ENCODE peak calls at places on chromosomes 2 and 18, in five cellular contexts. F is GM06990, Y is pancreas, A is OCI-LY7, U is cardiac muscle cell. K is an unnamed sample.

GRCh38 chr18:48658721-48659120 is 119.9 kb downstream of the CTIF start:
- DNase-seq in A (no peak), U (no peak), F (no peak), Y (no peak), K (no peak)

GRCh38 chr2:85588218-85589044 is 4.2 kb downstream of the VAMP5 start:
- DNase-seq in A (no peak), Y (no peak), U (no peak), F (no peak), K (no peak)

GRCh38 chr2:229901819-229902218 is 20.0 kb downstream of the TRIP12 start:
- DNase-seq in A (no peak), U (no peak), F (no peak), Y (no peak), K (no peak)

GRCh38 chr2:192208848-192209247 is 14.1 kb upstream of the TMEFF2 start:
- DNase-seq in U (no peak), A (no peak), F (no peak), Y (no peak), K (no peak)

GRCh38 chr2:120231974-120232635 is 8.9 kb upstream of the TMEM185B start:
- DNase-seq in A (peak), F (peak), U (no peak), Y (no peak), K (peak)

GRCh38 chr2:99572380-99572779 is 82.6 kb upstream of the REV1 start:
- DNase-seq in F (no peak), A (no peak), Y (no peak), U (no peak), K (no peak)

GRCh38 chr2:26457241-26457666 is 20.7 kb downstream of the OTOF start:
- DNase-seq in Y (no peak), U (no peak), A (no peak), F (no peak), K (no peak)

GRCh38 chr18:29874519-29875098 is 1167.9 kb downstream of the DSC3 start:
- DNase-seq in F (no peak), U (peak), A (peak), Y (peak), K (peak)

GRCh38 chr2:60516383-60516811 is 37.1 kb downstream of the BCL11A start:
- DNase-seq in U (no peak), Y (no peak), F (no peak), A (no peak), K (no peak)

GRCh38 chr18:5543036-5543671 is 643 bp downstream of the EPB41L3 start:
- DNase-seq in U (peak), A (no peak), F (no peak), Y (no peak), K (no peak)

DNA sequence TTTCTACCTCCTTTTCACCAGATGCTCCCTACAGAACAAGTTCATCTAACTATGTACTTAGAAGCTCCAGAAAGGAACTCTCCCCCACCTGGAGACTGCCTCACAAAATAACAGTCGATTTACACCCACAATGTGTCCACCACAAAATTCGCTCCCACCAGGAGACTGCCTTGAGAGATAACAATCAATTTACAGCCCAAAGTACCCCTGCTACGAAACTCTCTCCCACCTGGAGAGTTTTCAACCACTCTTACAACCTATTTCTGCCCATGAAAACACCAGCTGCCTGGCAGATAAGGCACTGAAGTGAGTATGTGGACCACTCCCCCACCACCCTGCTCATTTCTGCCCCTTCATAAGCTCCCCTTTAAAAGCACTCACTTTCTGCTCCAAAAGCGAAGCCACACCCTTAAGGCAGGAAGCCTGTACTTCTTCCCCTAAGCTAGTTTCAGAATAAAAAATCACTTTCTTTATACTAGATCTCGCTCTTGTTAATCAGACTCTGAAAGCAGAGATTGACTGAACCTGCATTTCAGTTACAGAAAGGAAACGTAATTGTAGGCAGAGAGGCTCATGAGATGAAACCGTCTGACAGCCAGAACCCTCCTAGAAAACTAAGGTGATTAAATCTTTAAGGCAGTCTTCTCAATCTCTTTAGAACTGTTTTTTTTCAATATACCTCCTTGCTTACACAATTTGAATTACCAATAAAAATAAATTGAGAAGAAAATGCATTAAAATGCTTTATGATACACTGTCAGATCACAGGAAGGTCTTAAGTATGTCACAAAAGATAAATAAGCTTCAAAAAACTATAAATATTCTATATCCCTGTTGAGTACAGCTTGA is 94.3 kb upstream of the RBBP8 start:
- DNase-seq in Y (no peak), U (no peak), A (no peak), F (peak), K (peak)
- H3K4me3 ChIP-seq in Y (no peak), U (no peak), A (no peak), F (no peak), K (peak)

GRCh38 chr2:127408004-127408806 is 10.0 kb upstream of the PROC start:
- DNase-seq in F (peak), Y (peak), A (peak), U (peak), K (peak)

GRCh38 chr2:127407091-127407490 is 11.1 kb upstream of the PROC start:
- DNase-seq in A (no peak), F (no peak), Y (no peak), U (no peak), K (no peak)

GRCh38 chr2:127407661-127408003 is 10.6 kb upstream of the PROC start:
- DNase-seq in Y (no peak), F (no peak), U (no peak), A (peak), K (peak)

GRCh38 chr2:127410871-127411396 is 7.3 kb upstream of the PROC start:
- DNase-seq in Y (peak), F (no peak), U (no peak), A (no peak), K (peak)

GRCh38 chr2:127408807-127409099 is 9.5 kb upstream of the PROC start:
- DNase-seq in Y (no peak), A (no peak), F (no peak), U (no peak), K (no peak)
- H3K4me3 ChIP-seq in Y (peak), A (no peak), F (no peak), U (peak), K (peak)

GRCh38 chr2:66080136-66080535 is 354.8 kb upstream of the MEIS1 start:
- DNase-seq in Y (no peak), A (no peak), F (no peak), U (no peak), K (peak)

GRCh38 chr2:66084948-66085590 is 349.9 kb upstream of the MEIS1 start:
- DNase-seq in U (no peak), F (no peak), Y (no peak), A (no peak), K (no peak)

DNA sequence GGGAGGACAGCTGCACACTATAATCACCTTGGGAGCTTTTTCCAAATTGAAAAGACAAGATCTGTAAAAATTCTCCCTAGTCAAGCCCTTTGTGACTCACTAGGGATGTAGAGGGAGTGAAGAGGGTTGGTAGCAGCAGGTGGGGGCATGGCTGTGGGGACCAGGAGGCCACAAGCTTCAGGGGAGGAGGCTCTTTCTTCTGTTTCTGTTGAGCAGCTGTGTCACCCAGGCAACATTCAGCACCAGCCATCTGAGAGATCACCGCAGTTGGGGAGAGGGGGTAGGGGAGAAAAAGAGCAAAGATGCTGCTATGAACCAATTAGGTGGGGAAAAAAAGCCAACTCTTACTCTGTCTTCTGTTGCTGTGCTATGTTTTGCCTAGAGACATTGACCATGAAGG is 352.3 kb upstream of the MEIS1 start:
- DNase-seq in Y (no peak), U (no peak), A (no peak), F (no peak), K (no peak)
- H3K4me3 ChIP-seq in Y (no peak), U (no peak), A (no peak), F (no peak), K (no peak)

DNA sequence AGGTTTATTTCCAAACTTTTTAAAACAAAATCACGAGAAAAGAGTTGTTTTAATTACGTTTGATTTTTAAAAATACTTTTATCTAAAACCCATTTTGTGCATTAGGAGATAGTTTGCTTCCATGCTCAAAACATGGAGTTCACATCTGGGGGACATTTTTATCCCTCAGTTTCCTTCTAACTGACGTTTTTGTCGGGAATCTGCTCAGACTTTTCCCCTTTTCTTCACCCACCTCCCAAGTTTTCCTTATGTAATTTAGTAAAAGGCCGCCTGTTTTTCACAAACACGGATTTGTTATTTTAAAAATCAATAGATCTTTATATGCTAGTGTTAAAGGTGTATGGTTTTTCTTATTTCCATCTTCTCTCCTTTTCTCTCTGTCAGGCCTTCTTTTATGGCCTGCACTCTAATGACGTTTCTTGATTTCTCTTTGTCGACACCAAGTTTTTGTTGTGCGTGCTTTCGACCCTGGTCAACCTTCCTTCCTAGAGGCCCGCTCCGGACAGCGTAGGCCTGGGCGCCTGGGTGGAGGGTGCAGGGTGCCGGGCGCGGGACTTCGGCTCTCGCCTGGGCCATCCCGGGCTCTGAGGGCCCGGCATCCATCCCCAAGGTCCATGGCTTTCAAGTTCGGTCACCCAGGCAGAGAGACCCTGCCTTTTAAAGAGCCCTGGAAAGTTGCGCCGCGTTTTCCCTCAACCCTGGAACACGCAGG is 3.9 kb upstream of the SATB2 start:
- DNase-seq in A (no peak), Y (no peak), F (no peak), U (no peak), K (no peak)
- H3K4me3 ChIP-seq in A (peak), Y (no peak), F (no peak), U (no peak), K (no peak)

GRCh38 chr2:223043164-223043941 is 8.6 kb upstream of the KCNE4 start:
- DNase-seq in A (no peak), U (no peak), Y (no peak), F (no peak), K (no peak)

GRCh38 chr2:223042284-223042683 is 9.7 kb upstream of the KCNE4 start:
- DNase-seq in F (no peak), U (no peak), Y (no peak), A (no peak), K (no peak)

GRCh38 chr2:223044916-223045700 is 6.9 kb upstream of the KCNE4 start:
- DNase-seq in A (no peak), F (no peak), Y (no peak), U (no peak), K (no peak)

GRCh38 chr2:223042704-223043118 is 9.3 kb upstream of the KCNE4 start:
- DNase-seq in F (no peak), U (no peak), A (no peak), Y (no peak), K (no peak)

DNA sequence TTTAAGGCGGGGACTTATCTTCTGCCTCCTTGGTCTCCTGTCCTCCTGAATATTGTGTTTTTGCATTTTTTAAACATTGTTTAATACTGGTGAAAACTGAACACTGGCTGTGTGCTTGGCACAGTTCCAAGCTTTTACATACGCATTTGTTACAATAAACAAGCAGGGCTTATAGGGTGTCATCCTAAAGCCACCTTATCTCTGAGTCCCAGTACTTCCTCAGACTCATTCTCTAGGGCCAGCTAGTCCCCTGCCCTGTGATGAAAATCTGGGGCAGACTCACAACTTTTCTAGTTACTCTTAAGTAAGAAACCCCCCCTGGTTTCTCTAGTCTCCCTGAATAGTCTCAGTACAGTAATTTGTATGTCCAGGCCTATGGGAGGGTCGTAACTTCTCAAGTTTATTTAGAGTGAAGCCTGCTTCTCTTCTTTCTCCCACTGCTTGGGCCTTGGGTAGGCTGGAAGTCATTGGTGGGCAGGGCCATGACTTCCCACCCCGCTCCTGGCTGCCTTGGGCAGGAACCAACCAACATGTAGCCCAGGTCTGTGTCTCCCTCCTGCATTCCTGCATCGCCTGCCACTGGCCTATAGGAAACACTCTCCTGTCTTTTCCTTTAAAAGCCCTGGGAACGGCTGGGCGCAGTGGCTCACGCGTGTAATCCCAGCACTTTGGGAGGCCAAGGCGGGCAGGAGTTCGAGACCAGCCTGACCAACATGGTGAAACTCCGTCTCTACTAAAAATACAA is 7.7 kb upstream of the KCNE4 start:
- DNase-seq in A (no peak), F (no peak), Y (no peak), U (no peak), K (no peak)
- H3K4me3 ChIP-seq in A (no peak), F (no peak), Y (no peak), U (no peak), K (no peak)

DNA sequence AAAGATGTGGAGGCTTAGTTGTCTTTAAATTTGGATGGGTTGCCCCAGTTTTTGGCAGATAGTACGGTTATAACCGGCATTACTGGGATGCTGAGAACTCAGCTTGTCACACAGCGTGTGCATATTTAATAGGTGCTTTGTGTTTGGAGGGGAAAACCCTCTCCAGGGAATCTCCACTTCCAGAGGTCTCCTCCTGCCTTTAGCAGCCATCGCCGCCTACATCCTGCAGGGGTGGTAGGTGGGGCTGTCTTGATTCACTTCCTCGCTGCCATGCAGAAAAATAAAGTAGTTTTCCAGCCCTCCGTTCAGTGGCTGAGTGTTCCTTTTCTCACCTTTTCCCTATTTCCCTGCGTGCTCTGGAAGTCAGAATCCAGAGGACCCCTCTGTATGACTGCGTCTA is 76.4 kb downstream of the ITGB1BP1 start:
- DNase-seq in F (no peak), Y (no peak), U (no peak), A (no peak), K (no peak)
- H3K4me3 ChIP-seq in F (no peak), Y (no peak), U (no peak), A (no peak), K (no peak)

GRCh38 chr2:235864746-235865535 is 303.2 kb downstream of the GBX2 start:
- DNase-seq in U (no peak), A (no peak), F (no peak), Y (no peak), K (no peak)
- H3K4me3 ChIP-seq in U (no peak), A (no peak), F (no peak), Y (no peak), K (no peak)

K was measured in MM.1S.